ENCODE peak calls at places on chromosome 4, in six cellular contexts. T is breast epithelium; Z is CD4-positive, CD25-positive, alpha-beta regulatory T cell; V is tibial nerve; W is GM23248; E is endodermal cell. X is an unnamed sample. For H3K36me3 and H3K4me1, the result is how much of the 10 kb centered on the place peaks cover.

GRCh38 chr4:152248347-152248746 is 287.5 kb downstream of the FBXW7 start:
- DNase-seq in Z (no peak), V (no peak), W (no peak), E (no peak), T (no peak), X (no peak)

GRCh38 chr4:115851918-115852766 is 738.7 kb upstream of the NDST4 start:
- DNase-seq in T (no peak), Z (no peak), V (no peak), E (peak), W (peak), X (no peak)

GRCh38 chr4:16443504-16444088 is 217.3 kb upstream of the TAPT1 start:
- DNase-seq in E (no peak), Z (no peak), V (no peak), T (no peak), W (peak), X (no peak)

GRCh38 chr4:41363384-41363981 is 106.8 kb downstream of the UCHL1 start:
- DNase-seq in T (no peak), V (no peak), Z (no peak), E (peak), W (peak), X (peak)

GRCh38 chr4:105808459-105809041 is 86.7 kb upstream of the NPNT start:
- DNase-seq in E (no peak), W (peak), Z (no peak), V (no peak), T (no peak), X (peak)

GRCh38 chr4:161799687-161800086 is 364.1 kb downstream of the FSTL5 start:
- DNase-seq in Z (no peak), E (no peak), V (no peak), W (no peak), T (no peak), X (no peak)

GRCh38 chr4:54493862-54494261 is 163.9 kb upstream of the KIT start:
- DNase-seq in T (no peak), W (peak), V (no peak), Z (no peak), E (no peak), X (no peak)

GRCh38 chr4:124940387-124940786 is 227.9 kb upstream of the ANKRD50 start:
- DNase-seq in E (no peak), V (no peak), Z (no peak), W (peak), T (no peak), X (no peak)

GRCh38 chr4:8218371-8219050 is 19.4 kb downstream of the SH3TC1 start:
- DNase-seq in E (no peak), T (no peak), Z (no peak), W (no peak), V (no peak), X (no peak)

GRCh38 chr4:67674098-67674497 is 26.9 kb downstream of the UBA6 start:
- DNase-seq in V (no peak), Z (no peak), W (no peak), E (no peak), T (no peak), X (no peak)

GRCh38 chr4:148376151-148376550 is 66.1 kb downstream of the NR3C2 start:
- DNase-seq in W (no peak), Z (peak), T (peak), E (no peak), V (peak), X (no peak)

GRCh38 chr4:68132342-68132741 is 2.7 kb upstream of the TMPRSS11F start:
- DNase-seq in E (peak), T (no peak), V (no peak), Z (no peak), W (no peak), X (no peak)

GRCh38 chr4:117481742-117482141 is 396.4 kb upstream of the TRAM1L1 start:
- DNase-seq in V (no peak), Z (no peak), T (no peak), E (no peak), W (no peak), X (no peak)

GRCh38 chr4:182647901-182648300 is 269.3 kb downstream of the DCTD start:
- DNase-seq in E (no peak), Z (no peak), W (no peak), V (no peak), T (no peak), X (no peak)

GRCh38 chr4:2484993-2485392 is 16.1 kb downstream of the RNF4 start:
- DNase-seq in V (peak), W (peak), T (peak), E (peak), Z (peak), X (peak)

GRCh38 chr4:70676554-70677090 is 10.3 kb upstream of the JCHAIN start:
- DNase-seq in E (no peak), Z (no peak), V (no peak), W (no peak), T (no peak), X (no peak)

GRCh38 chr4:139453041-139453370 is 915 bp upstream of the RAB33B start:
- DNase-seq in V (no peak), W (peak), E (no peak), T (peak), Z (peak), X (no peak)

GRCh38 chr4:86235549-86235948 is 124.3 kb downstream of the MAPK10 start:
- DNase-seq in E (no peak), V (no peak), Z (no peak), W (peak), T (no peak), X (no peak)

GRCh38 chr4:78652282-78652876 is 100.8 kb downstream of the ANXA3 start:
- DNase-seq in W (peak), V (no peak), E (no peak), T (peak), Z (no peak), X (no peak)

GRCh38 chr4:3822230-3822947 is 56.2 kb downstream of the ADRA2C start:
- DNase-seq in W (peak), Z (no peak), V (no peak), E (no peak), T (no peak), X (no peak)

GRCh38 chr4:101040776-101041175 is 306.6 kb downstream of the PPP3CA start:
- DNase-seq in Z (no peak), T (no peak), W (no peak), E (no peak), V (no peak), X (no peak)

GRCh38 chr4:173498023-173498422 is 32.0 kb downstream of the HAND2 start:
- DNase-seq in W (no peak), E (no peak), V (no peak), Z (no peak), T (no peak), X (no peak)

GRCh38 chr4:165537028-165537648 is 158.3 kb downstream of the CPE start:
- DNase-seq in W (peak), T (no peak), V (no peak), Z (no peak), E (no peak), X (no peak)

GRCh38 chr4:121397941-121398601 is 17.3 kb upstream of the QRFPR start:
- DNase-seq in W (no peak), V (no peak), Z (no peak), E (no peak), T (no peak), X (no peak)

GRCh38 chr4:48913346-48913745 is 6.8 kb upstream of the OCIAD2 start:
- DNase-seq in E (no peak), Z (no peak), T (no peak), V (no peak), W (peak), X (no peak)

GRCh38 chr4:54090804-54091623 is 8.9 kb upstream of the GSX2 start:
- DNase-seq in E (peak), T (peak), W (peak), Z (no peak), V (no peak), X (peak)

GRCh38 chr4:5409980-5410618 is 298.3 kb downstream of the EVC2 start:
- DNase-seq in Z (no peak), T (no peak), W (no peak), V (no peak), E (peak), X (no peak)

GRCh38 chr4:5409237-5409636 is 299.1 kb downstream of the EVC2 start:
- DNase-seq in V (no peak), Z (no peak), W (peak), E (no peak), T (no peak), X (no peak)

GRCh38 chr4:5416637-5417036 is 291.7 kb downstream of the EVC2 start:
- DNase-seq in W (no peak), V (no peak), T (no peak), Z (no peak), E (no peak), X (no peak)

DNA sequence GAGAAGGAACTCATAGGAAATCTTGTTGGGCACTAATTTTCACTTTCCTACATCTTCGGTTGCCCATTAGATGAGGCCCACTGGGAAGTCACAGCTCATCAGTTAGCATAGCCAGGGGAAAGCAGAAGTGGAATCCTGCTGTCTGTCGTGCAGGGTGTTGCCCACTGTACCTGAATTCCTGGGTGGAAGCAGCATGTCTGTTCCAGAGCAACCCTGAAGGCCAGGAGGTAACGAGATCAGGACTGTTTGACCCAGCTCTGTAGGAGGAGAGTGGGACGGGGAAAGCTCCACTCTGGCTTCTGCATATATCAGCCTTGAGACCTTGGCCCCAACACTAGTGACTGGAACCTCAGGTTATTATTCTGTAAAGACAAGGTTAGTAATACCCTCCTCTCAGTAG is 296.1 kb downstream of the EVC2 start:
- DNase-seq in Z (no peak), T (no peak), E (peak), W (no peak), V (no peak), X (no peak)
- H3K27ac ChIP-seq in Z (no peak), T (no peak), E (no peak), W (no peak), V (no peak), X (no peak)

GRCh38 chr4:88718098-88718497 is 20.5 kb upstream of the NAP1L5 start:
- DNase-seq in T (no peak), Z (no peak), V (no peak), E (no peak), W (no peak), X (no peak)
- H3K36me3 ChIP-seq in T (under half), Z (half or more), V (under half), E (under half), W (under half), X (under half)

GRCh38 chr4:99875073-99875472 is 19.2 kb downstream of the LAMTOR3 start:
- DNase-seq in V (no peak), E (no peak), T (no peak), W (no peak), Z (no peak), X (no peak)
- H3K4me1 ChIP-seq in V (under half), E (under half), T (under half), W (under half), Z (under half), X (under half)

GRCh38 chr4:74942918-74943253 is 10.0 kb downstream of the PARM1 start:
- DNase-seq in Z (no peak), T (no peak), E (no peak), W (no peak), V (no peak), X (no peak)

GRCh38 chr4:74947798-74948197 is 14.9 kb downstream of the PARM1 start:
- DNase-seq in V (no peak), W (no peak), E (no peak), Z (no peak), T (no peak), X (no peak)

GRCh38 chr4:74942251-74942917 is 9.5 kb downstream of the PARM1 start:
- DNase-seq in V (no peak), T (no peak), Z (no peak), W (no peak), E (no peak), X (no peak)

GRCh38 chr4:74946196-74946595 is 13.3 kb downstream of the PARM1 start:
- DNase-seq in T (no peak), Z (no peak), E (no peak), V (no peak), W (no peak), X (no peak)

GRCh38 chr4:74944354-74944793 is 11.5 kb downstream of the PARM1 start:
- DNase-seq in Z (no peak), W (no peak), V (no peak), E (no peak), T (peak), X (no peak)
- H3K27ac ChIP-seq in Z (no peak), W (no peak), V (no peak), E (no peak), T (no peak), X (peak)

DNA sequence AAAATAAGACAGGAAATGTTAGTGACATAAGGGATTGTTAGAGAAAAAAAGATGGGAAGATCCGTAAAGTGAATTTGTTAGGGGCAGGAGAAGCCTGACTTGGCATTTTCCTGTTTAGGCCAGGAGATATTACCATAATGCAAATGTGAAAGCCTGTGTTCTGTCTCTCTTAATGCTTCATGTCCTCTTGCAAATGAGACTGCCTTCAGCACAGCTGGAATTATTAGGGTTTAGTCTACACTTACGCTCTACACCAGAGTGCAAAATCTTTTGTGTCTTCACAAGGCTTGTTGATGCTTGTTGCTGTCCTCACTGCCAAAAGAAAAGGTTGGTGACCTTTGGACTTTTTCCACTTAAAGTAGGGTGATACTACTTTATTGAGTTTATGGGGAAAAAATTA is 56.8 kb downstream of the JADE1 start:
- DNase-seq in Z (no peak), W (no peak), T (no peak), E (no peak), V (no peak), X (no peak)
- H3K36me3 ChIP-seq in Z (half or more), W (half or more), T (under half), E (half or more), V (under half), X (under half)

GRCh38 chr4:186644737-186645261 is 78.9 kb downstream of the FAT1 start:
- DNase-seq in W (no peak), T (no peak), V (no peak), Z (no peak), E (no peak), X (no peak)

GRCh38 chr4:186642998-186643397 is 80.7 kb downstream of the FAT1 start:
- DNase-seq in V (peak), T (no peak), E (peak), Z (no peak), W (no peak), X (no peak)

GRCh38 chr4:186643501-186644315 is 79.9 kb downstream of the FAT1 start:
- DNase-seq in T (no peak), E (no peak), Z (no peak), V (no peak), W (peak), X (no peak)

GRCh38 chr4:186642530-186642929 is 81.1 kb downstream of the FAT1 start:
- DNase-seq in E (peak), W (no peak), V (no peak), Z (no peak), T (no peak), X (no peak)

GRCh38 chr4:186644316-186644638 is 79.4 kb downstream of the FAT1 start:
- DNase-seq in T (no peak), W (no peak), V (no peak), Z (no peak), E (no peak), X (no peak)
- H3K4me1 ChIP-seq in T (under half), W (under half), V (under half), Z (under half), E (under half), X (under half)

DNA sequence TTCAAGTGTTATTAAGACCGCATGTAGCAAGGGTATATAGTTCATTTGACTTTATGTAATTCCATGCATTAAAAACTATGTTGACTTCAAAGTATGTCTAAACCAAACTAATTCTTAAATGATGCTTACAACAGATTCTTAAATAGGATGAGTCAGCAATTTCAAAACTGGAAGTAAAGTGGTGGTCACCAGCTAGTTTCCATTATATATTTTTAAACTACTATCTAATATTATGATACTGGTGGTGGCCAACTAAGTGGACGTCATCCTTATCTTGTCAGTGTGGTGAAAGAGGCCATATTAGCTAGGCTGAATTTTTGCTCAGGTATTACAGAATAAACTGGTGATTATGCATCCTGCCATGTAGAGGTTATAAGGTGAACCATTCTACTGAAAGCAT is 1.2 kb downstream of the IL15 start:
- DNase-seq in W (peak), E (no peak), Z (no peak), V (no peak), T (no peak), X (no peak)
- H3K27ac ChIP-seq in W (peak), E (no peak), Z (no peak), V (no peak), T (no peak), X (no peak)

X was measured in aorta.